ENCODE peak calls at places on chromosomes 11 and 22, in ten cellular contexts. K is mucosa of descending colon, T is kidney tubule cell, C is uterus, X is C1 segment of cervical spinal cord, O is IMR-90, P is pancreas, G is neural crest cell, R is neural progenitor cell, M is renal cortical epithelial cell. A is an unnamed sample.

GRCh38 chr11:70410276-70410675 is 11.9 kb downstream of the CTTN start:
- DNase-seq in C (no peak), P (no peak), O (no peak), X (peak), K (no peak), M (no peak), G (no peak), T (no peak), R (no peak), A (no peak)

GRCh38 chr22:17997456-17997855 is 26.9 kb downstream of the MICAL3 start:
- DNase-seq in C (no peak), M (peak), T (peak), O (no peak), G (no peak), X (no peak), K (no peak), R (no peak), P (no peak), A (no peak)

GRCh38 chr22:20836987-20837823 is 21.4 kb downstream of the PI4KA start:
- DNase-seq in M (no peak), G (no peak), T (no peak), C (no peak), O (no peak), P (no peak), R (no peak), K (no peak), X (no peak), A (no peak)

GRCh38 chr11:27720277-27720830 is 20.1 kb upstream of the BDNF start:
- DNase-seq in K (no peak), X (no peak), M (peak), C (no peak), O (peak), G (peak), P (no peak), R (peak), T (peak), A (no peak)

GRCh38 chr11:10600570-10601248 is 32.2 kb upstream of the LYVE1 start:
- DNase-seq in C (no peak), O (no peak), M (no peak), K (no peak), G (no peak), R (no peak), P (no peak), T (no peak), X (no peak), A (no peak)

GRCh38 chr22:39592104-39593060 is 21.8 kb downstream of the CACNA1I start:
- DNase-seq in O (peak), T (peak), C (no peak), P (peak), R (peak), X (no peak), G (no peak), K (no peak), M (peak), A (no peak)

GRCh38 chr11:86230921-86231320 is 13.6 kb upstream of the EED start:
- DNase-seq in C (no peak), P (no peak), K (no peak), R (no peak), O (no peak), X (no peak), T (peak), G (no peak), M (no peak), A (no peak)

GRCh38 chr11:33063326-33063775 is 24.0 kb downstream of the TCP11L1 start:
- DNase-seq in T (no peak), G (no peak), R (no peak), P (no peak), M (no peak), O (peak), K (no peak), C (no peak), X (no peak), A (no peak)

GRCh38 chr11:134228625-134229024 is 4.2 kb downstream of the VPS26B start:
- DNase-seq in M (peak), K (no peak), X (no peak), O (no peak), P (no peak), G (no peak), R (no peak), T (peak), C (no peak), A (no peak)

GRCh38 chr11:17865765-17866428 is 131.3 kb downstream of the KCNC1 start:
- DNase-seq in X (no peak), P (no peak), C (no peak), M (no peak), O (peak), G (no peak), K (no peak), T (no peak), R (no peak), A (no peak)

GRCh38 chr22:20025401-20026203 is 4.7 kb downstream of the TANGO2 start:
- DNase-seq in P (no peak), X (no peak), O (no peak), T (no peak), C (no peak), K (peak), G (no peak), R (no peak), M (no peak), A (no peak)

GRCh38 chr11:73178092-73178539 is 36.0 kb upstream of the FCHSD2 start:
- DNase-seq in G (peak), P (peak), O (peak), C (peak), X (peak), K (peak), M (peak), T (peak), R (peak), A (peak)

A was measured in NCI-H460.